ENCODE peak calls at places on chromosome 20, in nine cellular contexts. W is CD8-positive, alpha-beta T cell; C is fibroblast of mammary gland; E is heart right ventricle; Q is OCI-LY7; Y is AG04450; I is stomach; O is fibroblast of pulmonary artery; U is fibroblast of the aortic adventitia. H is an unnamed sample.

GRCh38 chr20:1911536-1911935 is 16.3 kb downstream of the SIRPA start:
- DNase-seq in W (no peak), C (no peak), E (no peak), Q (no peak), Y (no peak), I (no peak), O (no peak), U (no peak), H (no peak)

GRCh38 chr20:34249291-34249690 is 8.1 kb downstream of the ASIP start:
- DNase-seq in W (no peak), C (peak), E (no peak), Q (no peak), Y (peak), I (no peak), O (peak), U (no peak), H (no peak)

GRCh38 chr20:50338479-50339195 is 148.0 kb downstream of the CEBPB start:
- DNase-seq in W (no peak), C (no peak), E (no peak), Q (no peak), Y (no peak), I (no peak), O (no peak), U (no peak), H (no peak)

GRCh38 chr20:51346686-51347485 is 195.6 kb downstream of the NFATC2 start:
- DNase-seq in W (no peak), C (peak), E (no peak), Q (no peak), Y (no peak), I (no peak), O (peak), U (peak), H (no peak)

GRCh38 chr20:5552154-5552553 is 198.0 kb upstream of the SHLD1 start:
- DNase-seq in W (no peak), C (no peak), E (no peak), Q (no peak), Y (no peak), I (no peak), O (no peak), U (no peak), H (no peak)

GRCh38 chr20:48702388-48703041 is 125.3 kb downstream of the PREX1 start:
- DNase-seq in W (no peak), C (no peak), E (no peak), Q (no peak), Y (no peak), I (no peak), O (no peak), U (no peak), H (no peak)

GRCh38 chr20:23820493-23820892 is 6.0 kb downstream of the CST2 start:
- DNase-seq in W (no peak), C (peak), E (no peak), Q (no peak), Y (no peak), I (no peak), O (peak), U (no peak), H (no peak)

GRCh38 chr20:62809530-62810428 is 5.1 kb downstream of the OGFR start:
- DNase-seq in W (no peak), C (no peak), E (no peak), Q (no peak), Y (no peak), I (no peak), O (no peak), U (no peak), H (no peak)

GRCh38 chr20:44526129-44526528 is 4.3 kb upstream of the SERINC3 start:
- DNase-seq in W (no peak), C (peak), E (no peak), Q (no peak), Y (no peak), I (no peak), O (peak), U (peak), H (no peak)

GRCh38 chr20:50450493-50450826 is 59.7 kb upstream of the PTPN1 start:
- DNase-seq in W (no peak), C (no peak), E (no peak), Q (no peak), Y (no peak), I (no peak), O (no peak), U (no peak), H (no peak)

GRCh38 chr20:36604952-36605308 is 649 bp upstream of the RAB5IF start:
- DNase-seq in W (peak), C (peak), E (peak), Q (peak), Y (no peak), I (peak), O (no peak), U (no peak), H (no peak)

GRCh38 chr20:49579874-49580817 is 12.2 kb upstream of the PTGIS start:
- DNase-seq in W (no peak), C (no peak), E (no peak), Q (no peak), Y (peak), I (no peak), O (peak), U (peak), H (peak)

GRCh38 chr20:23152308-23152892 is 66.3 kb upstream of the CD93 start:
- DNase-seq in W (no peak), C (peak), E (peak), Q (no peak), Y (no peak), I (peak), O (peak), U (peak), H (peak)

GRCh38 chr20:31719644-31720485 is 2.8 kb downstream of the BCL2L1 start:
- DNase-seq in W (no peak), C (no peak), E (no peak), Q (no peak), Y (no peak), I (peak), O (peak), U (peak), H (no peak)

GRCh38 chr20:50267041-50267865 is 76.6 kb downstream of the CEBPB start:
- DNase-seq in W (no peak), C (peak), E (no peak), Q (no peak), Y (no peak), I (peak), O (peak), U (peak), H (no peak)

GRCh38 chr20:54335299-54335698 is 127.4 kb downstream of the PFDN4 start:
- DNase-seq in W (no peak), C (peak), E (no peak), Q (no peak), Y (no peak), I (no peak), O (no peak), U (peak), H (no peak)

GRCh38 chr20:23331450-23331849 is 19.1 kb upstream of the NXT1 start:
- DNase-seq in W (no peak), C (no peak), E (no peak), Q (no peak), Y (no peak), I (no peak), O (no peak), U (no peak), H (no peak)

GRCh38 chr20:39823239-39823638 is 861.1 kb downstream of the DHX35 start:
- DNase-seq in W (no peak), C (peak), E (no peak), Q (no peak), Y (no peak), I (no peak), O (peak), U (peak), H (peak)

GRCh38 chr20:34522969-34523871 is 7.0 kb downstream of the DYNLRB1 start:
- DNase-seq in W (no peak), C (peak), E (no peak), Q (peak), Y (peak), I (peak), O (peak), U (peak), H (peak)

GRCh38 chr20:33059741-33060390 is 6.2 kb downstream of the BPIFB3 start:
- DNase-seq in W (no peak), C (no peak), E (no peak), Q (no peak), Y (no peak), I (no peak), O (no peak), U (no peak), H (no peak)

GRCh38 chr20:42191140-42191860 is 573.1 kb upstream of the CHD6 start:
- DNase-seq in W (no peak), C (no peak), E (no peak), Q (no peak), Y (no peak), I (no peak), O (no peak), U (no peak), H (no peak)
- TF ChIP-seq CTCF in W (no peak), C (no peak), E (no peak), Q (peak), Y (no peak), I (no peak), O (no peak), U (no peak), H (no peak)

GRCh38 chr20:19958923-19959322 is 58.2 kb upstream of the NAA20 start:
- DNase-seq in W (no peak), C (no peak), E (no peak), Q (no peak), Y (no peak), I (no peak), O (no peak), U (no peak), H (no peak)
- H3K4me3 ChIP-seq in W (no peak), C (no peak), E (no peak), Q (no peak), Y (no peak), I (no peak), O (no peak), U (no peak), H (no peak)

DNA sequence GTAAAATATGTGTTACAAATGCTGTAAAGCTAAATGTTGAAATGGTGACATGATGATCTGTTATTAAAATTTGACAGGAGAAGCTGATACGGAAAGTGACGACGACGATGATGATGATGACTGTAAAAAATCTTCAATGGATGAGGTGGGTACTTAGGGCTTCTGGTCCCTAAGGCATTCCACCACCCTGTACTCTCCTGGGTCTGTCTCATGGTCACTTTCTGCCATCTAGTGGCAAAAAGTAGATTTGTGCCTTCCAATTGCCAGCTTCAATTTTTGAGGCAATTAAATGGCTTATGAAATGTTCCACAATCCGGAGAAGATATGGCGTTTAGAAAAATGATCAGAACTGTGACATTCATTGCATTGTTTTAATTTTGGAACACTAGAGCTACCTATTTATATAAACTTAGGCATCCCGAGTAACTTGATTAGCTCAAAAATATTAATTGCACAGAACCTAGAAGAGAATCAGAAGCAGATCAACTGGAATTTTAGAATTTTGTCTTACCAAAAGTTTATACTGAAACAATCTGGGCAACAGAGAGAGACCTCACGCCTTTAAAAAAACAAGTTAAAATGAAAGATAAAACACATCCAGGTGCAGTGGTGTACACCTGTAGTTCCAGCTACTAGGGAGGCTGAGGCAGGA is 346.5 kb upstream of the PLCB4 start:
- DNase-seq in W (no peak), C (peak), E (peak), Q (peak), Y (peak), I (no peak), O (peak), U (peak), H (no peak)
- TF ChIP-seq CTCF in W (peak), C (peak), E (peak), Q (peak), Y (peak), I (peak), O (peak), U (peak), H (peak)

GRCh38 chr20:45621593-45621992 is 7.9 kb upstream of the WFDC10A start:
- DNase-seq in W (no peak), C (no peak), E (no peak), Q (no peak), Y (no peak), I (no peak), O (no peak), U (no peak), H (no peak)
- H3K4me3 ChIP-seq in W (no peak), C (no peak), E (no peak), Q (no peak), Y (no peak), I (no peak), O (no peak), U (no peak), H (no peak)

GRCh38 chr20:64055396-64055892 is 6.0 kb upstream of the SOX18 start:
- DNase-seq in W (no peak), C (no peak), E (no peak), Q (no peak), Y (no peak), I (no peak), O (no peak), U (no peak), H (no peak)

GRCh38 chr20:64052326-64052722 is 2.9 kb upstream of the SOX18 start:
- DNase-seq in W (no peak), C (no peak), E (no peak), Q (no peak), Y (no peak), I (no peak), O (no peak), U (no peak), H (no peak)

GRCh38 chr20:64055893-64056638 is 6.6 kb upstream of the SOX18 start:
- DNase-seq in W (no peak), C (no peak), E (peak), Q (no peak), Y (no peak), I (no peak), O (peak), U (peak), H (no peak)

GRCh38 chr20:64052987-64053840 is 3.8 kb upstream of the SOX18 start:
- DNase-seq in W (no peak), C (no peak), E (no peak), Q (no peak), Y (no peak), I (no peak), O (no peak), U (no peak), H (no peak)

DNA sequence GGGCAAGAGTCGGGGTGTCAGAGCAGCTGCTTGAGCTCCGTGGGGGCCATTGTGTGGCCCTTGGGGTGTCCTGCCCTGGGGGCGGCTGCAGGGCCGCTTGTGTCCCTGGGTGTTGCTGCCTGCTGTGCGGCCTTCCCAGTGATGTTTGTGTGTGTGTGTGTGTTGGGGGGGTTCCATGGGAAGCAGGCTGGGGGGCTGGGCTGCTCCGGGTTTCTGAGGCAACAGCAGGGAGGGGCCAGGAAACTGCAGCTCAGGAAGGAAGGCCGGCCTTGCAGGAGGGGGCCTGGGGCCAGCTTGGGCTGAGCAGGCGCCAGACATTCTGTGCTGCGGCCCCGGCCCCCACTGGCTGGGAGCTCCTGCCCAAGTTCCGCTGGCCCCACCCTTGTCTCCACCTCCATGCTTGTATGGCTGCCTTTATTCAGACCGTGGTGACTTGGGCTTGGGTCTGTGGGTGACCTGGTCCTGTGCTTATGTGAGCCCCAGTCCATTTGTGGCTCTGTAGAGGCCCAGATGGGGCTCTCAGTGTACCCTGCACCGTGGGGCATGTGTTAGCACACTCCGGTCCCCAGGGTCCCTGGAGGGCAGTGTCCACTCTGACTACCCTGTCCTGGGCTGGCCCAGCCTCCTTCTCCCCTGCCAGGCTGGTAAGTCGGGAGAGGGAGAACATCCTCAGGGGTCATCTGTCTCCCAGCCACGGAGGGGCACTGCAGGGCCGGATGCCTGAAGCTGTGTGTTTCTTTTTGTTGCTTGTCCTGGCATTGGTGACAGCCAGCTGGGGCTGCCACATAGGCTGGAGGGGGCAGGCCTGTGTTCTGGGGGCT is 4.6 kb upstream of the SOX18 start:
- DNase-seq in W (no peak), C (no peak), E (peak), Q (peak), Y (no peak), I (no peak), O (peak), U (peak), H (no peak)
- TF ChIP-seq CTCF in W (no peak), C (no peak), E (no peak), Q (peak), Y (peak), I (no peak), O (peak), U (peak), H (peak)

DNA sequence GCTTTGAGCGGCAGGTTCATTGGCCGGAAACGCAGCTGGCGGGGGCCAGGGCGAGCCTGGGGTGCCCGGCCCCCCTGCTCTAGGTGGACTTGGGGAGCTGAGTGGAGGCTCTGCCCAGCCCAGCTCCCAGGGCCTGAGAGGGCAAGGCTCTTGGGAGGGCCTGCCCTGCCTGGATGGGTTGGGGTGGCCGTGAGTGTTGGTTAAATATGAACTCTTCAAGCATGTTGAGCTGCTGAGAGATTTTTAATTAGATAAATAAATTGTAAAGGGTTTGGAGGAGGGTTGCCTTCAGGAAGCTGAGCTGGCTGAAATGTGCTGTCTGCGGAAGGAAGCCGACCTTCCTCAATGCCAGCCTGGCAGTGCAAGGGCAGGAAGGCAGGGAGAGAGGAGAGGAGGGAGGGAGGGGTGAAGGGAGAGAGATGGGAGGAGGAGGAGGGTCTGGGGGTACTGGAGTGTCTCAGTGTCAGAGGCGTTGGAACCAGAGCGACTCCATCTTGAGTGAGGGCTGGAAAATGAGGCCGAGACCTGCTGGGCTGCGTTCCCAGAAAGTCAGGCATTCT is 39.4 kb upstream of the PMEPA1 start:
- DNase-seq in W (no peak), C (no peak), E (peak), Q (no peak), Y (no peak), I (no peak), O (no peak), U (no peak), H (no peak)
- H3K4me3 ChIP-seq in W (peak), C (no peak), E (peak), Q (no peak), Y (peak), I (peak), O (no peak), U (peak), H (peak)

DNA sequence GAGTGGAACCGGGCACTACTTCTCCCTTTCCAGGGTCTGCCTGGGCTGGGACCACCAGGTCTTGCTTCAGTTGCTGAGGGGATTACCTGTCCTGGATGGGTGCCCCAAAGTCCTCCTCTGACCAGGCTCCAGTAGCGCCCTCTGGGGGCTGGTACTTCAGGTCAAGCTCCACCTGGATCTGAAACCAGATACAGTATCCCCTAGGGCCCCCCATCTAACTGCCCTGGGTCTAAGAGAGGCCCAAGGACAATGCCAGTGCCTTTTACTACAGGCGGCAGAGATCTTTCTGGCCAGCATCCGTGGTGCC is 11.2 kb upstream of the SPAG4 start:
- DNase-seq in W (no peak), C (no peak), E (no peak), Q (peak), Y (no peak), I (peak), O (no peak), U (no peak), H (no peak)
- TF ChIP-seq CTCF in W (no peak), C (peak), E (peak), Q (peak), Y (peak), I (no peak), O (peak), U (peak), H (peak)

GRCh38 chr20:535958-536357 is 7.6 kb downstream of the CSNK2A1 start:
- DNase-seq in W (no peak), C (no peak), E (no peak), Q (no peak), Y (no peak), I (no peak), O (peak), U (no peak), H (no peak)

GRCh38 chr20:539236-539635 is 4.4 kb downstream of the CSNK2A1 start:
- DNase-seq in W (no peak), C (no peak), E (no peak), Q (no peak), Y (no peak), I (no peak), O (no peak), U (no peak), H (no peak)

GRCh38 chr20:537983-538382 is 5.6 kb downstream of the CSNK2A1 start:
- DNase-seq in W (no peak), C (no peak), E (no peak), Q (no peak), Y (no peak), I (no peak), O (no peak), U (no peak), H (no peak)

GRCh38 chr20:539848-540247 is 3.7 kb downstream of the CSNK2A1 start:
- DNase-seq in W (no peak), C (peak), E (no peak), Q (no peak), Y (no peak), I (no peak), O (peak), U (peak), H (peak)

DNA sequence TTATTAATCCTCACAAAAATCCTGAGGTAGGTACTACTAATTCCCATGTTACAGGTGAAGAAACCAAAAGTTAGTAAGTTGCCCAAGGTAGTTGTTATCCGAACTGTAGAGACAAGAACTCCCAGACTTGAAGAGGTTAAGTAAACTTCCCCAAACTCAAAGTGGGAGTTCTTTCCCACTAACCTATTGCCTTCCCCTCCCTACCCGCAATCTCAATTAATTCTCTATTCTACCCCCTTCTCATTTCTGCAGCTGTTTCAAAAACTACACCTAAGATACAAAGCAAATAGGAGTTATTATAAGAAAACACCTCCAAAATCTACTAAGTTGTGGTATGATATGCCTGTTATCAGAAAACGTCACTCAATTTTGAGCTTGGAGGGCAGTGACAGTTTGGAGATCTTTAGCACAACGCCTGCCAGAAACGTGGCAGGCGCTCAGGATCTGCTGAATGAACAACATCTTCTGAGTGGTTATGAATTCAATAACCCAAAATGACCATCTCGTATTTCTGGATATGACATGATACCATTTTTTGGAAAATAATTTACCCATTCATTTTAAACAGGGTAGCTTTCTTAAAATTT is 7.1 kb downstream of the CSNK2A1 start:
- DNase-seq in W (no peak), C (no peak), E (no peak), Q (no peak), Y (no peak), I (no peak), O (no peak), U (no peak), H (no peak)
- H3K4me3 ChIP-seq in W (no peak), C (no peak), E (no peak), Q (no peak), Y (no peak), I (no peak), O (no peak), U (no peak), H (no peak)

H was measured in AG04449.